ENCODE peak calls at places on chromosomes 7 and 10, in six cellular contexts. A is lung, N is H9, J is OCI-M1, E is EH, D is GM12865. X is an unnamed sample.

GRCh38 chr10:114327537-114328277 is 76.6 kb downstream of the AFAP1L2 start:
- DNase-seq in A (no peak), N (no peak), J (no peak), E (no peak), D (no peak), X (no peak)

GRCh38 chr7:85025312-85025756 is 161.5 kb downstream of the SEMA3D start:
- DNase-seq in A (peak; percentile 31), N (no peak), J (no peak), E (no peak), D (peak; percentile 49), X (no peak)

GRCh38 chr7:17773289-17773626 is 167.0 kb downstream of the SNX13 start:
- DNase-seq in A (no peak), N (no peak), J (peak; percentile 59), E (peak; percentile 85), D (no peak), X (peak; percentile 93)

GRCh38 chr7:78099715-78100477 is 301.3 kb downstream of the PHTF2 start:
- DNase-seq in A (no peak), N (no peak), J (no peak), E (peak; percentile 94), D (no peak), X (peak; percentile 22)

GRCh38 chr7:1555046-1555812 is 776 bp downstream of the TMEM184A start:
- DNase-seq in A (no peak), N (no peak), J (no peak), E (peak; percentile 95), D (no peak), X (peak; percentile 54)

GRCh38 chr10:77286851-77287250 is 350.8 kb downstream of the KCNMA1 start:
- DNase-seq in A (no peak), N (no peak), J (no peak), E (peak; percentile 28), D (no peak), X (peak; percentile 38)

GRCh38 chr10:45470098-45471012 is 96.3 kb downstream of the ALOX5 start:
- DNase-seq in A (no peak), N (peak; percentile 68), J (peak; percentile 98), E (peak; percentile 80), D (peak; percentile 62), X (peak; percentile 18)

GRCh38 chr10:32373496-32373895 is 26.5 kb upstream of the EPC1 start:
- DNase-seq in A (no peak), N (no peak), J (no peak), E (no peak), D (no peak), X (no peak)

GRCh38 chr10:110755781-110756180 is 111.6 kb downstream of the RBM20 start:
- DNase-seq in A (no peak), N (no peak), J (no peak), E (no peak), D (no peak), X (no peak)

GRCh38 chr7:100641463-100641859 is at the start of gene TFR2:
- DNase-seq in A (no peak), N (no peak), J (peak; percentile 98), E (no peak), D (no peak), X (no peak)

GRCh38 chr7:1548438-1548831 is 7.6 kb downstream of the TMEM184A start:
- DNase-seq in A (no peak), N (no peak), J (peak; percentile 10), E (no peak), D (peak; percentile 30), X (no peak)

GRCh38 chr10:127886371-127887051 is 6.2 kb downstream of the CLRN3 start:
- DNase-seq in A (peak; percentile 19), N (no peak), J (no peak), E (no peak), D (no peak), X (no peak)

GRCh38 chr7:55250313-55250712 is 114.8 kb upstream of the LANCL2 start:
- DNase-seq in A (no peak), N (peak; percentile 77), J (no peak), E (peak; percentile 33), D (no peak), X (no peak)

GRCh38 chr7:42055171-42055570 is 181.8 kb downstream of the GLI3 start:
- DNase-seq in A (no peak), N (no peak), J (no peak), E (no peak), D (no peak), X (no peak)

GRCh38 chr7:108454674-108455523 is 1.3 kb downstream of the NRCAM start:
- DNase-seq in A (no peak), N (peak; percentile 60), J (no peak), E (peak; percentile 27), D (no peak), X (peak; percentile 45)

GRCh38 chr7:154852205-154852604 is 150.7 kb downstream of the PAXIP1 start:
- DNase-seq in A (no peak), N (no peak), J (no peak), E (no peak), D (no peak), X (no peak)

GRCh38 chr7:122438492-122438891 is 133.9 kb upstream of the FEZF1 start:
- DNase-seq in A (no peak), N (no peak), J (no peak), E (no peak), D (no peak), X (no peak)

GRCh38 chr7:66883716-66884115 is 37.3 kb upstream of the TMEM248 start:
- DNase-seq in A (no peak), N (no peak), J (no peak), E (peak; percentile 31), D (peak; percentile 8), X (no peak)

GRCh38 chr7:107879400-107880035 is 11.5 kb upstream of the DLD start:
- DNase-seq in A (no peak), N (no peak), J (peak; percentile 74), E (peak; percentile 70), D (peak; percentile 46), X (peak; percentile 77)

GRCh38 chr10:110067960-110068770 is 60.4 kb downstream of the ADD3 start:
- DNase-seq in A (no peak), N (no peak), J (peak; percentile 98), E (peak; percentile 16), D (peak; percentile 81), X (peak; percentile 67)

GRCh38 chr10:94216201-94216600 is 146.5 kb downstream of the NOC3L start:
- DNase-seq in A (no peak), N (no peak), J (no peak), E (no peak), D (no peak), X (no peak)

GRCh38 chr10:89540550-89540949 is 5.2 kb upstream of the SLC16A12 start:
- DNase-seq in A (no peak), N (no peak), J (no peak), E (peak; percentile 62), D (no peak), X (no peak)

GRCh38 chr7:94368371-94368791 is 26.3 kb upstream of the COL1A2 start:
- DNase-seq in A (no peak), N (no peak), J (peak; percentile 80), E (peak; percentile 89), D (no peak), X (peak; percentile 97)

GRCh38 chr7:138814806-138815332 is 16.9 kb upstream of the ATP6V0A4 start:
- DNase-seq in A (no peak), N (no peak), J (no peak), E (no peak), D (no peak), X (no peak)

GRCh38 chr10:30445716-30446115 is 11.7 kb downstream of the MAP3K8 start:
- DNase-seq in A (no peak), N (no peak), J (no peak), E (peak; percentile 97), D (no peak), X (peak; percentile 45)

GRCh38 chr7:73770002-73770859 is at the start of gene CLDN3:
- DNase-seq in A (peak; percentile 87), N (peak; percentile 96), J (no peak), E (peak; percentile 9), D (no peak), X (peak; percentile 17)

GRCh38 chr10:110641256-110641655 is 2.9 kb upstream of the RBM20 start:
- DNase-seq in A (no peak), N (peak; percentile 88), J (peak; percentile 23), E (peak; percentile 25), D (peak; percentile 36), X (no peak)

GRCh38 chr10:75283150-75284096 is 47.7 kb upstream of the COMTD1 start:
- DNase-seq in A (no peak), N (peak; percentile 78), J (no peak), E (peak; percentile 90), D (no peak), X (peak; percentile 70)

GRCh38 chr10:89427629-89428028 is 13.3 kb downstream of the IFIT5 start:
- DNase-seq in A (no peak), N (no peak), J (peak; percentile 28), E (peak; percentile 81), D (no peak), X (peak; percentile 75)

GRCh38 chr7:130982651-130983050 is 248.6 kb upstream of the KLF14 start:
- DNase-seq in A (no peak), N (no peak), J (no peak), E (no peak), D (no peak), X (no peak)

GRCh38 chr10:35042783-35043182 is 47.4 kb downstream of the CUL2 start:
- DNase-seq in A (no peak), N (no peak), J (no peak), E (no peak), D (no peak), X (no peak)

GRCh38 chr7:20928022-20928421 is 141.3 kb upstream of the SP8 start:
- DNase-seq in A (no peak), N (no peak), J (no peak), E (no peak), D (no peak), X (no peak)

X was measured in adipocyte.